ENCODE peak calls at places on chromosomes 1 and 21, in four cellular contexts. One of them, this sample, is unnamed.

GRCh38 chr1:26913754-26914619 is at the start of gene NR0B2:
- DNase-seq in SJSA1: no peak
- DNase-seq in AG09309: no peak
- DNase-seq in heart right ventricle: peak
- DNase-seq in this sample: peak

GRCh38 chr1:217333939-217334338 is 297.0 kb downstream of the GPATCH2 start:
- DNase-seq in heart right ventricle: peak
- DNase-seq in AG09309: no peak
- DNase-seq in SJSA1: no peak
- DNase-seq in this sample: no peak

GRCh38 chr1:81407463-81407862 is 393.3 kb upstream of the ADGRL2 start:
- DNase-seq in AG09309: no peak
- DNase-seq in SJSA1: no peak
- DNase-seq in heart right ventricle: no peak
- DNase-seq in this sample: no peak

GRCh38 chr21:37687001-37687400 is 229.3 kb downstream of the KCNJ6 start:
- DNase-seq in heart right ventricle: no peak
- DNase-seq in SJSA1: no peak
- DNase-seq in AG09309: no peak
- DNase-seq in this sample: no peak

GRCh38 chr1:32496127-32496526 is 31.3 kb downstream of the ZBTB8B start:
- DNase-seq in AG09309: no peak
- DNase-seq in heart right ventricle: no peak
- DNase-seq in SJSA1: no peak
- DNase-seq in this sample: no peak

GRCh38 chr1:56389813-56390539 is 189.4 kb downstream of the PLPP3 start:
- DNase-seq in SJSA1: no peak
- DNase-seq in heart right ventricle: no peak
- DNase-seq in AG09309: no peak
- DNase-seq in this sample: peak

GRCh38 chr1:171668372-171668771 is 15.9 kb upstream of the MYOC start:
- DNase-seq in heart right ventricle: no peak
- DNase-seq in AG09309: no peak
- DNase-seq in SJSA1: no peak
- DNase-seq in this sample: no peak

GRCh38 chr1:101190441-101190840 is 46.4 kb upstream of the S1PR1 start:
- DNase-seq in heart right ventricle: no peak
- DNase-seq in AG09309: no peak
- DNase-seq in SJSA1: no peak
- DNase-seq in this sample: no peak

GRCh38 chr1:983736-984475 is 2.0 kb upstream of the PERM1 start:
- DNase-seq in heart right ventricle: peak
- DNase-seq in SJSA1: no peak
- DNase-seq in AG09309: no peak
- DNase-seq in this sample: no peak

GRCh38 chr1:55338448-55338820 is 123.3 kb upstream of the USP24 start:
- DNase-seq in AG09309: no peak
- DNase-seq in heart right ventricle: no peak
- DNase-seq in SJSA1: no peak
- DNase-seq in this sample: no peak

GRCh38 chr1:237012789-237013383 is 8.6 kb upstream of the MT1HL1 start:
- DNase-seq in SJSA1: no peak
- DNase-seq in heart right ventricle: peak
- DNase-seq in AG09309: no peak
- DNase-seq in this sample: no peak

GRCh38 chr1:115641762-115642167 is at the start of gene VANGL1:
- DNase-seq in AG09309: no peak
- DNase-seq in heart right ventricle: peak
- DNase-seq in SJSA1: peak
- DNase-seq in this sample: peak

GRCh38 chr21:39386194-39386593 is 37.3 kb upstream of the HMGN1 start:
- DNase-seq in SJSA1: no peak
- DNase-seq in AG09309: no peak
- DNase-seq in heart right ventricle: peak
- DNase-seq in this sample: no peak

GRCh38 chr1:182446033-182446669 is 3.8 kb upstream of the RGSL1 start:
- DNase-seq in AG09309: peak
- DNase-seq in heart right ventricle: peak
- DNase-seq in SJSA1: peak
- DNase-seq in this sample: peak

GRCh38 chr21:39016740-39017315 is 166.4 kb downstream of the PSMG1 start:
- DNase-seq in SJSA1: no peak
- DNase-seq in heart right ventricle: no peak
- DNase-seq in AG09309: peak
- DNase-seq in this sample: no peak

GRCh38 chr1:24551910-24552571 is 3.8 kb upstream of the NCMAP start:
- DNase-seq in heart right ventricle: no peak
- DNase-seq in AG09309: no peak
- DNase-seq in SJSA1: no peak
- DNase-seq in this sample: no peak

GRCh38 chr1:216310776-216311175 is 112.5 kb downstream of the USH2A start:
- DNase-seq in heart right ventricle: peak
- DNase-seq in SJSA1: peak
- DNase-seq in AG09309: no peak
- DNase-seq in this sample: no peak

GRCh38 chr1:236148471-236148847 is 6.1 kb downstream of the GPR137B start:
- DNase-seq in SJSA1: no peak
- DNase-seq in AG09309: no peak
- DNase-seq in heart right ventricle: no peak
- DNase-seq in this sample: no peak

GRCh38 chr1:95407864-95408291 is 173.9 kb downstream of the RWDD3 start:
- DNase-seq in heart right ventricle: no peak
- DNase-seq in SJSA1: no peak
- DNase-seq in AG09309: no peak
- DNase-seq in this sample: no peak

GRCh38 chr1:226304291-226304955 is 4.5 kb downstream of the LIN9 start:
- DNase-seq in SJSA1: no peak
- DNase-seq in AG09309: no peak
- DNase-seq in heart right ventricle: no peak
- DNase-seq in this sample: no peak

GRCh38 chr1:226308166-226308722 is 720 bp downstream of the LIN9 start:
- DNase-seq in heart right ventricle: peak
- DNase-seq in AG09309: no peak
- DNase-seq in SJSA1: no peak
- DNase-seq in this sample: no peak

GRCh38 chr1:226302731-226303130 is 6.2 kb downstream of the LIN9 start:
- DNase-seq in heart right ventricle: no peak
- DNase-seq in AG09309: no peak
- DNase-seq in SJSA1: no peak
- DNase-seq in this sample: no peak

GRCh38 chr1:226306425-226306824 is 2.5 kb downstream of the LIN9 start:
- DNase-seq in AG09309: no peak
- DNase-seq in heart right ventricle: no peak
- DNase-seq in SJSA1: no peak
- DNase-seq in this sample: no peak

GRCh38 chr1:226305184-226305583 is 3.8 kb downstream of the LIN9 start:
- DNase-seq in AG09309: no peak
- DNase-seq in heart right ventricle: no peak
- DNase-seq in SJSA1: no peak
- DNase-seq in this sample: no peak
- H3K4me3 ChIP-seq in AG09309: no peak
- H3K4me3 ChIP-seq in heart right ventricle: no peak
- H3K4me3 ChIP-seq in SJSA1: no peak
- H3K4me3 ChIP-seq in this sample: no peak

GRCh38 chr1:172826096-172826741 is 167.3 kb downstream of the FASLG start:
- DNase-seq in heart right ventricle: peak
- DNase-seq in AG09309: peak
- DNase-seq in SJSA1: peak
- DNase-seq in this sample: peak
- H3K4me3 ChIP-seq in heart right ventricle: no peak
- H3K4me3 ChIP-seq in AG09309: no peak
- H3K4me3 ChIP-seq in SJSA1: no peak
- H3K4me3 ChIP-seq in this sample: no peak

GRCh38 chr21:25426580-25426979 is 180.7 kb downstream of the MRPL39 start:
- DNase-seq in SJSA1: no peak
- DNase-seq in AG09309: no peak
- DNase-seq in heart right ventricle: no peak
- DNase-seq in this sample: no peak

GRCh38 chr21:25424674-25425073 is 182.6 kb downstream of the MRPL39 start:
- DNase-seq in SJSA1: no peak
- DNase-seq in heart right ventricle: no peak
- DNase-seq in AG09309: no peak
- DNase-seq in this sample: no peak

GRCh38 chr21:25422610-25423608 is 184.4 kb downstream of the MRPL39 start:
- DNase-seq in SJSA1: no peak
- DNase-seq in AG09309: no peak
- DNase-seq in heart right ventricle: no peak
- DNase-seq in this sample: no peak

GRCh38 chr21:25425156-25425555 is 182.1 kb downstream of the MRPL39 start:
- DNase-seq in SJSA1: no peak
- DNase-seq in AG09309: no peak
- DNase-seq in heart right ventricle: no peak
- DNase-seq in this sample: no peak

DNA sequence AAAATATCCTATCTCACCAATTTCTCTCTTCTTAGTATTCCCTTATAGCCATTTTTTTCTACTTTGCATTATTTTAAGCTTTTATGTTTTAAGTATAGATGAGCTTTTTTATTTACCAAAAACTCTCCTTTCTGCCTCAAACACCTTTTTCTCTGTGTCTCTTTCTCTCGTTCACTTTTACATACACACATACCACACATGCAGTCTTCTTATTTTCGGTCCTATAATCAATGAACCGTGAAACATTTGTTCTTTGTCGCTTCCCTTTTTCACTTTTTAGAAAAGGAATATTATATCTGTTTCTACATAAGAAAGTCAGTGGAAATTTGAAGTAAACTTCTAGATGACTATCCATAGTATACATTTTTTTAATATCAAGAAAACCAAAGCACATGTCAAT is 183.2 kb downstream of the MRPL39 start:
- DNase-seq in SJSA1: no peak
- DNase-seq in AG09309: no peak
- DNase-seq in heart right ventricle: no peak
- DNase-seq in this sample: no peak
- H3K4me3 ChIP-seq in SJSA1: no peak
- H3K4me3 ChIP-seq in AG09309: no peak
- H3K4me3 ChIP-seq in heart right ventricle: no peak
- H3K4me3 ChIP-seq in this sample: no peak

DNA sequence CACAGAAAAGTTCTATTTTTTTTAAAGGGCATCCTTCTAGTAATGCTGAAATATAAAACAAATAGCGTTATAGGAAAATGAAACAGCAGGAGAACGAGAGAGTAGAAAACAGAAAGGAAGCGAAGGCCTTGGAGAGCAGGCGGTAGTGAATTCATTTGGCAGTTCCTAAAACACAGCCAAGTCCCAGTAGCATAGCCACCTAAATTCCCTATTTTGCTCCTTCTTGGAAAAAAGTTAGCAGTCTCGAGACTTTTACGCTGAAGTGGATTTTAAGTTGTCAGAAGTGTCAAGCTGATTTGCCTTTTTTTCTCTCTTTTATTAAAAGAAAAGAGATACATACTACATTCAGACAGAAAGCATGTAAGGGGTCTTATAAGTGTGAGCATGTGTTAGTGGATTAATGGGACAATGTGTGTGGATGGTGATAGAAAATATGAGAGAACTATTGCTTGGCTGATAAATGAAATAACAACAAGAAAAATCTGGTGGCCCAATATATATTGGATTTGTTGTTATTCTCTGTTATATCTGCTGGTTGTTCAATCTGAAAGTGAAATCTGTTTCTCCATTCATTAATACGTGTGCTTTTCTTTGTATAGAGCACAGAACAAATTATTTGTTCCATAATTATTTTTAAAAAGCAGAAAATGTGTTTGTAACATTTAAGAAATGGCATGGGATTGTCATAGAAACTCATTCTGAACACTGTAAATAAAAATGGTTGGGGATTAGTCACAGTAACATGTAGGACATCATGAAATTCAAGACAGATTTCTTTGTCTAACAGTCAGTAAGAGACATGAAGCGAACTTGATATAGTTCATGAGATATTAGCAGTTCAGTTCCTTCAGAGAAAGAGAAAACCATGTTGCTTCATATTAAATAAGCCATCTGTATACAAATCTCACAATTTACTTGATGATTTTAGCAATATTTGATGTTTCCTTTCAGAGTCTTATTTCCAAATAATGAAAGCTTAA is 19.4 kb downstream of the NFIA start:
- DNase-seq in AG09309: no peak
- DNase-seq in SJSA1: no peak
- DNase-seq in heart right ventricle: no peak
- DNase-seq in this sample: no peak
- H3K4me3 ChIP-seq in AG09309: no peak
- H3K4me3 ChIP-seq in SJSA1: no peak
- H3K4me3 ChIP-seq in heart right ventricle: peak
- H3K4me3 ChIP-seq in this sample: no peak

GRCh38 chr21:33232640-33233039 is 2.9 kb downstream of the IFNAR2 start:
- DNase-seq in heart right ventricle: no peak
- DNase-seq in AG09309: no peak
- DNase-seq in SJSA1: no peak
- DNase-seq in this sample: no peak

GRCh38 chr21:33236799-33237198 is 7.1 kb downstream of the IFNAR2 start:
- DNase-seq in SJSA1: no peak
- DNase-seq in AG09309: no peak
- DNase-seq in heart right ventricle: no peak
- DNase-seq in this sample: no peak

GRCh38 chr21:33236013-33236686 is 6.4 kb downstream of the IFNAR2 start:
- DNase-seq in heart right ventricle: no peak
- DNase-seq in AG09309: no peak
- DNase-seq in SJSA1: no peak
- DNase-seq in this sample: no peak

GRCh38 chr21:33237446-33237845 is 7.7 kb downstream of the IFNAR2 start:
- DNase-seq in AG09309: no peak
- DNase-seq in heart right ventricle: no peak
- DNase-seq in SJSA1: no peak
- DNase-seq in this sample: no peak

DNA sequence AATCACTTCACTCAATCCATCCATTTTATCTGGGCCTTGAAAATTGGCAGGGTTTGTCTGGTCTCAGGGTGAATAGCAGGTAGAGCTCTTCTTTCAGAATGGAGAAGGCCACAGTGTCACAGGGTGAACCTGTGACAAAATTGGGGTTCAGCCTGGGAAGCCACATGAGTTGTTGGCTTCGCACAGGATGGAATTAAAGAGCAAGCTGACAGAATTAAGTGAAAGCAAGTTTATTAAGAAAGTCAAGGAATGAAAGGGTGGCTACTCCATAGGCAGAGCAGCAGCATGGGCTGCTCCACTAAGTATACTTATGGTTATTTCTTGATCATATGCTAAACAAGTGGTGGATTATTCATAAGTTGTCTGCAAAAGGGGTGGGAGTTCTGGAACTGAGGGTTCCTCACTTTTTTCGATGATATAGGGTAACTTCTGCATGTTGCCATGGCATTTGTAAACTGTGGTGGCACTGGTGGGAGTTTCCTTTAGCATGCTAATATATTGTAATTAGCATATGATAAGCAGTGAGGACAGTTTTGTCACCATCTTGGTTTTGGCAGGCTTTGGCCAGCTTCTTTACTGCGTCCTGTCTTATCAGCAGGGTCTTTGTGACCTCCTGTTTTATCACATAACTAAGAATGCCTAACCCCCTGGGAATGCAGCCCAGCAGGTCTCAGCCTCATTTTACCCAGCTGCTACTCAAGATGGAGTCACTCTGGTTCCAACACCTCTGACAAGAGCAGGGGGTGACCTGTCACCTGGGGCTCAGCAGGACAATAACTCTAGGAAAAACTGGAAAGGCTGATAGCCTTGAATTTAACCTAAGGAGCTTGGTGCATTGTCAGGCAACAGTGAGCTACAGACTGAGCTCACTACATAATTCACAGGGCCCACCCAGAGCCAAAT is 5.1 kb downstream of the IFNAR2 start:
- DNase-seq in AG09309: no peak
- DNase-seq in SJSA1: no peak
- DNase-seq in heart right ventricle: no peak
- DNase-seq in this sample: no peak
- H3K4me3 ChIP-seq in AG09309: no peak
- H3K4me3 ChIP-seq in SJSA1: no peak
- H3K4me3 ChIP-seq in heart right ventricle: no peak
- H3K4me3 ChIP-seq in this sample: no peak

This sample was measured in PC-9.